ENCODE peak calls at places on chromosome 13, in five cellular contexts. C is AG09309, K is MCF 10A, P is upper lobe of left lung, B is GM06990. W is an unnamed sample.

GRCh38 chr13:21348771-21349170 is 110.3 kb downstream of the ZDHHC20 start:
- DNase-seq in K (no peak), B (no peak), P (no peak), C (no peak), W (no peak)

GRCh38 chr13:47299316-47299715 is 402.5 kb upstream of the HTR2A start:
- DNase-seq in K (no peak), B (no peak), C (no peak), P (no peak), W (no peak)

GRCh38 chr13:34627499-34627898 is 314.6 kb upstream of the NBEA start:
- DNase-seq in K (no peak), P (no peak), B (no peak), C (no peak), W (no peak)

GRCh38 chr13:83895994-83896580 is 13.8 kb upstream of the SLITRK1 start:
- DNase-seq in P (no peak), K (peak), B (no peak), C (no peak), W (no peak)

GRCh38 chr13:46012404-46012803 is 40.1 kb downstream of the ZC3H13 start:
- DNase-seq in K (no peak), P (no peak), C (no peak), B (no peak), W (no peak)

GRCh38 chr13:86826232-86826631 is 844.9 kb upstream of the SLITRK5 start:
- DNase-seq in K (no peak), B (no peak), C (no peak), P (no peak), W (no peak)

GRCh38 chr13:41222259-41222852 is 28.0 kb upstream of the KBTBD7 start:
- DNase-seq in P (no peak), B (no peak), K (peak), C (no peak), W (no peak)

GRCh38 chr13:50726164-50726563 is 117.3 kb downstream of the DLEU7 start:
- DNase-seq in B (no peak), P (no peak), C (no peak), K (no peak), W (no peak)

GRCh38 chr13:110907951-110908898 is 6.6 kb downstream of the ANKRD10 start:
- DNase-seq in B (no peak), C (no peak), K (peak), P (no peak), W (no peak)

GRCh38 chr13:26888632-26889031 is 128.0 kb upstream of the GPR12 start:
- DNase-seq in B (no peak), C (no peak), P (no peak), K (no peak), W (no peak)

GRCh38 chr13:42533336-42533591 is 40.7 kb upstream of the TNFSF11 start:
- DNase-seq in P (no peak), C (no peak), B (peak), K (no peak), W (no peak)

GRCh38 chr13:54433511-54434206 is 1405.0 kb downstream of the OLFM4 start:
- DNase-seq in C (no peak), B (no peak), K (no peak), P (no peak), W (no peak)

GRCh38 chr13:31060655-31061054 is 101.0 kb downstream of the HSPH1 start:
- DNase-seq in P (peak), B (no peak), K (no peak), C (no peak), W (no peak)

GRCh38 chr13:114128624-114129522 is 3.5 kb downstream of the RASA3 start:
- DNase-seq in B (peak), K (no peak), P (peak), C (peak), W (peak)

GRCh38 chr13:60134376-60134775 is 29.4 kb downstream of the DIAPH3 start:
- DNase-seq in K (no peak), P (no peak), C (no peak), B (no peak), W (no peak)

GRCh38 chr13:22238269-22238668 is 567.4 kb downstream of the FGF9 start:
- DNase-seq in C (no peak), K (no peak), P (no peak), B (no peak), W (no peak)

GRCh38 chr13:75135325-75135825 is 346.6 kb downstream of the TBC1D4 start:
- DNase-seq in P (no peak), B (no peak), K (peak), C (peak), W (no peak)

GRCh38 chr13:39350461-39350881 is 252.5 kb downstream of the LHFPL6 start:
- DNase-seq in K (no peak), B (no peak), C (no peak), P (no peak), W (no peak)

GRCh38 chr13:20291675-20292074 is 59.6 kb upstream of the GJB6 start:
- DNase-seq in C (no peak), B (no peak), K (no peak), P (no peak), W (no peak)

GRCh38 chr13:20291037-20291436 is 58.9 kb upstream of the GJB6 start:
- DNase-seq in C (no peak), K (no peak), B (no peak), P (no peak), W (no peak)

GRCh38 chr13:20295956-20296355 is 63.8 kb upstream of the GJB6 start:
- DNase-seq in B (no peak), P (no peak), C (no peak), K (no peak), W (no peak)

GRCh38 chr13:20297181-20297580 is 65.1 kb upstream of the GJB6 start:
- DNase-seq in B (no peak), P (no peak), C (no peak), K (no peak), W (no peak)

GRCh38 chr13:20294497-20294896 is 62.4 kb upstream of the GJB6 start:
- DNase-seq in B (no peak), K (no peak), P (no peak), C (no peak), W (no peak)
- TF ChIP-seq CTCF in B (no peak), K (no peak), P (no peak), C (no peak), W (no peak)

GRCh38 chr13:44818428-44818827 is 170.8 kb downstream of the NUFIP1 start:
- DNase-seq in K (peak), B (no peak), P (no peak), C (no peak), W (no peak)
- TF ChIP-seq CTCF in K (no peak), B (peak), P (no peak), C (peak), W (no peak)

GRCh38 chr13:49585220-49586157 is at the start of gene RCBTB1:
- DNase-seq in K (peak), P (peak), C (no peak), B (peak), W (peak)
- TF ChIP-seq CTCF in K (no peak), P (no peak), C (no peak), B (no peak), W (no peak)

GRCh38 chr13:95447766-95448165 is 104.8 kb upstream of the CLDN10 start:
- DNase-seq in K (peak), P (no peak), B (no peak), C (no peak), W (no peak)
- TF ChIP-seq CTCF in K (no peak), P (no peak), B (no peak), C (no peak), W (no peak)

GRCh38 chr13:99614465-99614885 is 113.2 kb downstream of the TM9SF2 start:
- DNase-seq in C (no peak), P (no peak), K (peak), B (no peak), W (no peak)

GRCh38 chr13:99605417-99606321 is 104.4 kb downstream of the TM9SF2 start:
- DNase-seq in C (no peak), P (peak), B (peak), K (peak), W (peak)

GRCh38 chr13:99608345-99608744 is 107.1 kb downstream of the TM9SF2 start:
- DNase-seq in K (no peak), C (no peak), B (no peak), P (peak), W (no peak)

GRCh38 chr13:99606322-99607089 is 105.2 kb downstream of the TM9SF2 start:
- DNase-seq in C (no peak), P (peak), B (peak), K (peak), W (peak)

DNA sequence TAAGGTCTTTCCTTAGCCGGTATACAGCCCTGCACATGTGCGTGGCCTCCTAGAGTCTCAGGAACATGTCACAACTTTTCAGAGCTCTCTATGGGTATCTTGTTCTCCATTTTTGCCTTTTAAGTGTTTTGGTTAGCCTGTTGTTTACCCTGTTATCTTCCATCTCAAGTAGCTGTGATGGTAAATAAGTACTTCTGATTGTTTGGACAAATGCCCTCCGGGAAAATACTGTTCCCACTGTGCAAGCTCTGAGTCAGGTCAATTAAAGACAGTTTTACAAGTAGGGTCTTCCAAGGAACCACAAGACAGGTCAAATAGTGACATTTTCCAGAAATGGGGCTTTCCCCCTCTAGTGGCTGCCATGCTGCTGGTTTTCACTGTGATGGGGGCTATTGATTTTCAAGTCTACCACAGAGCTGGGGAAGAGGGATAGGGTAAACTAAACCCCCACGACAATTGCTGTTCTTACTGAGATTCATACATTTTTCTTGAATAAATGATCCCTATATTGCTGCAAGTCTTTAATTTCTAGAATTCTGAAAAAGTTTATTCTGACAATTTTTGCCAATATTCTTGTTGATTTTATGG is 109.5 kb downstream of the TM9SF2 start:
- DNase-seq in B (no peak), K (no peak), P (no peak), C (no peak), W (no peak)
- TF ChIP-seq CTCF in B (peak), K (no peak), P (no peak), C (peak), W (no peak)

DNA sequence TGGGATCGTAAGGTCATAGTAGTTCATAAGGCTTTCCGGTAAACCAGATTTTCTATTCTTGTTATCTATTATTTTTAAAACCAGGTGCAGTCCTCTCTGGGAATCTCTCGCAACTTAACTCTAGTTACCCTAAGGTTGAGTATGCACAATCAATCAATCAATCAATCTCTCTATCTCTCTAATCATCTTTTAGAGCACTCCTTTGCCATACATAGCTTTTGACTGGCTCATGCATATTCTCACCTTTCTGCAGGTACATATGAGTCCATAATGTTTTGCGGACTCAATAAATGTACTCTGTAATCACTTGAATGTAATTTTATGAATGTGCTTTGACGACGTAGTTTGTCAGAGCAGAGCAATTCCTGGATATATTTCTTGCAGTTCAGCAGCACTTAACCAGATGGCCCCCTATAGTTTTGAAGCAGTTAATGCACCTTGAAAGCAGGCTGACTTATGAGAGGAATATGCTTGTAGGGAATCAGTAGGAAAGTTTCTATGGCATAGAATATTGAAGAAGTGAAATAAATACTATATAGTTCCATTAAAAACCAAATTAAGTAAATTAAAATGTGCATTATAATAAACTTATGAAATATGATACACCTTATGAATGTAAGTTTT is 524.7 kb downstream of the GPC5 start:
- DNase-seq in C (no peak), P (no peak), K (peak), B (no peak), W (no peak)
- TF ChIP-seq CTCF in C (no peak), P (no peak), K (no peak), B (peak), W (no peak)

GRCh38 chr13:99919132-99919531 is 52.4 kb downstream of the ZIC5 start:
- DNase-seq in C (no peak), K (no peak), B (no peak), P (no peak), W (no peak)

GRCh38 chr13:99911965-99912566 is 59.5 kb downstream of the ZIC5 start:
- DNase-seq in P (no peak), B (no peak), C (no peak), K (no peak), W (no peak)

GRCh38 chr13:99911069-99911964 is 60.2 kb downstream of the ZIC5 start:
- DNase-seq in C (no peak), B (no peak), P (no peak), K (no peak), W (no peak)

DNA sequence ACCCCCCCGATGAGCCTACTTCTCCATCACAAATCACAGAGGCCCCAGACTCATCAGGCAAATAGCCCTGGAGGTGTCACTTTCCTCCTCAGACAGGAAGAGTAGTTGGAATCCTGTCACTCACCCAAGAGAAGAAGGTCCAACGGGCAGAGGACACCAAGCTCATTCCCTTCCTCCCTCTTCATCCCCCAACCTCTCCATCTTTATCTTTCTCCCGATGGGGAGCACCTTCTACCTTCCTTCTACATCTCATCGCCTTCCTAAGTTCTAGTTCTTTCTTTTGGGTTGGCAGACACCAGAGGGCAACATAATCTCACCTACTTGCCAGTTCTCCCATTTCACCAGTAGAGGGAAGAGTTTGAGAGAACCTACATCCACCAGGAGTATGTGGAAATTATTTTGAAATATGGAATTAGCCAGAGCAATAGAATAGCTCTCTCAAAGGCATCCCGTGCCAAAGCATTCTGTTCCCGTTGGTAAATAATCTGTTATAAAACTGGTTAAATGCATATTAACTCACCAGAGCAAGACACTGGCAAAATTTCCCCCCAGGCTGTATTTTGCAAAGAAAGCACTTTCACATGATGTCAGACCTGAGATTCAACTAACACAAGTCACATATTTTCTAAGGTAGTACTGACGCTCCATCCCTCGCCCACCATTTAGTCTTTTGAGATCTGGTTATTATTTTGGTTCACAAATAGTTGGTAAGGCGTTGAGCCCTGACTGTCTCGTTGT is 55.0 kb downstream of the ZIC5 start:
- DNase-seq in P (no peak), K (peak), B (no peak), C (peak), W (no peak)
- TF ChIP-seq CTCF in P (peak), K (peak), B (peak), C (peak), W (peak)

GRCh38 chr13:109154546-109154945 is 525.1 kb downstream of the MYO16 start:
- DNase-seq in K (peak), B (no peak), C (no peak), P (no peak), W (no peak)
- TF ChIP-seq CTCF in K (no peak), B (no peak), C (no peak), P (no peak), W (no peak)